ENCODE peak calls at places on chromosomes 5 and 9, in eight cellular contexts. F is tibial artery; N is transverse colon; P is fibroblast of lung; K is mucosa of descending colon; Y is activated CD8-positive, alpha-beta T cell treated with anti-CD3 and anti-CD28 coated beads for 36 hours; H is WERI-Rb-1; W is natural killer cell. B is an unnamed sample.

GRCh38 chr5:73948720-73949119 is 322.7 kb downstream of the ARHGEF28 start:
- DNase-seq in F (no peak), N (no peak), P (peak), K (no peak), Y (no peak), H (peak), W (no peak), B (no peak)

GRCh38 chr9:12930906-12931305 is 156.1 kb downstream of the LURAP1L start:
- DNase-seq in F (no peak), N (no peak), P (no peak), K (no peak), Y (no peak), H (no peak), W (no peak), B (no peak)

GRCh38 chr9:35669331-35670145 is 4.2 kb upstream of the CA9 start:
- DNase-seq in F (no peak), N (peak), P (peak), K (peak), Y (no peak), H (no peak), W (no peak), B (no peak)

GRCh38 chr5:149041242-149041641 is 21.6 kb downstream of the SH3TC2 start:
- DNase-seq in F (no peak), N (no peak), P (no peak), K (no peak), Y (no peak), H (no peak), W (no peak), B (no peak)

GRCh38 chr9:93652604-93653592 is 76.5 kb downstream of the PHF2 start:
- DNase-seq in F (no peak), N (no peak), P (no peak), K (peak), Y (no peak), H (peak), W (no peak), B (no peak)

GRCh38 chr5:151326276-151326675 is 21.1 kb downstream of the SLC36A2 start:
- DNase-seq in F (no peak), N (no peak), P (no peak), K (no peak), Y (no peak), H (no peak), W (no peak), B (no peak)

GRCh38 chr5:181222630-181223040 is 446 bp upstream of the TRIM41 start:
- DNase-seq in F (no peak), N (no peak), P (peak), K (no peak), Y (no peak), H (no peak), W (no peak), B (no peak)

GRCh38 chr5:97735209-97735608 is 552.2 kb upstream of the RIOK2 start:
- DNase-seq in F (no peak), N (no peak), P (peak), K (no peak), Y (no peak), H (no peak), W (no peak), B (no peak)

DNA sequence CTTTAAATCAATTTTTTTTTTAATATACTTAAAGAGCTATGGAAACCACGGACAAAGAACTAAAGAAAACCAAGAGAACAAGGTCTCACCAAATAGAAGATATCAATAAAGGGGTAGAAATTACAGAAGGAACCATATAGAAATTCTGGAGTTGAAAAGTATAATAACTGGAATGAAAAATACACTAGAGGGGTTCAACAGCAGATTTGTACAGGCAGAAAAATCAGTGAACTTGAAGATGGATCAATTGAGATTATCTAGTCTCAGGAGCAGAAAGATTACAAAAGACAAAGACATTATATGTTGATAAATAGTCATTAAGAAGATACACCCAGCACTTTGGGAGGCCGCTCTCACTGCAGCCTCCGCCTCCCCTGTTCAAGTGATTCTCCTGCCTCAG is 56.1 kb downstream of the GAPVD1 start:
- DNase-seq in F (no peak), N (no peak), P (no peak), K (no peak), Y (no peak), H (no peak), W (no peak), B (no peak)
- TF ChIP-seq CTCF in F (no peak), N (no peak), P (no peak), K (no peak), Y (no peak), H (no peak), W (no peak), B (no peak)

DNA sequence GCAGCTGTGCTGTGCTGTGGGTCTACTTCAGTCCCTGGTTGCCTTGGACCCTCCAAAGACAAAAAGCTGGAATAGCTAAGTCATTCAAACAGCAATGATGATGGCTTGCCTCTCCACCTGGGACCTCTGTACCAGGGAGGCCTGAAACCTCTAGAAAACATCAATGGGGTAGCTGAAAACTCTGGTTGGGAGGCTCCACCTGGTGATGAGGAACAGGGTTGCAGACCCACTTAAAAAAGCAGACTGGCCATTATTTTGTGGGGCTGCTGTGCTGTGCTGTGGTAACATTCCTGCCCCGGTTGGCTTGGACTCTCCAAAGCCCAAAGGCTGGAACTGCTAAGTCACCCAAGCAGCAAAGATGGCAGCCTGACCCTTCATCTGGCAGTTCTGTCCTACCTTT is 839.3 kb upstream of the ARRDC3 start:
- DNase-seq in F (no peak), N (no peak), P (peak), K (no peak), Y (no peak), H (peak), W (no peak), B (no peak)
- TF ChIP-seq CTCF in F (no peak), N (no peak), P (peak), K (no peak), Y (no peak), H (peak), W (no peak), B (no peak)

GRCh38 chr9:108775901-108776306 is 79.9 kb downstream of the ACTL7B start:
- DNase-seq in F (no peak), N (no peak), P (no peak), K (no peak), Y (no peak), H (peak), W (no peak), B (no peak)

GRCh38 chr9:108779506-108779905 is 76.3 kb downstream of the ACTL7B start:
- DNase-seq in F (no peak), N (no peak), P (no peak), K (no peak), Y (no peak), H (no peak), W (no peak), B (no peak)

GRCh38 chr9:108780949-108781734 is 74.6 kb downstream of the ACTL7B start:
- DNase-seq in F (no peak), N (peak), P (no peak), K (peak), Y (no peak), H (no peak), W (no peak), B (no peak)

GRCh38 chr9:108776920-108777650 is 78.7 kb downstream of the ACTL7B start:
- DNase-seq in F (no peak), N (no peak), P (peak), K (no peak), Y (no peak), H (peak), W (no peak), B (no peak)
- TF ChIP-seq CTCF in F (no peak), N (peak), P (no peak), K (no peak), Y (no peak), H (peak), W (no peak), B (no peak)

GRCh38 chr5:167623354-167623753 is 668.1 kb upstream of the WWC1 start:
- DNase-seq in F (no peak), N (no peak), P (peak), K (no peak), Y (no peak), H (no peak), W (no peak), B (no peak)
- TF ChIP-seq CTCF in F (no peak), N (no peak), P (no peak), K (no peak), Y (no peak), H (no peak), W (no peak), B (no peak)

DNA sequence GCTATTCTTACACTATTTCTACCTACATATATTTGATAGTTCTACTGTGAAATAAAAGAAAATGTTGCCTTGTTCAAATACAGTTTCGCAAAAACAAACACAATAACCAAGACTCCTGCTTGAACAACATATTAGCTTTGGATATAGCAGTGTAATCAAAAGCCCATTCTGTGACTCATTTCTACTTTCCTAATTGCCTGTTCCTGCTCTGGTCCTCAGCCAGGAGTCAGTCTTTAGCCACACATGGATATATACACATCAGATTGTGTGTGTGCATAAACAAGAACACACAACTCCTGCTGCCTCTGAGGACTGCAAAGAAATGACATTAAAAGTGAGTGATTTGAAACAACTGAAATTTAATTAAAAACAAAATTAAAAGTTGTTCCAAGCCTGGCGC is 334.8 kb downstream of the TRIM32 start:
- DNase-seq in F (no peak), N (no peak), P (no peak), K (no peak), Y (no peak), H (no peak), W (no peak), B (no peak)
- TF ChIP-seq CTCF in F (no peak), N (no peak), P (no peak), K (no peak), Y (no peak), H (no peak), W (no peak), B (no peak)

GRCh38 chr9:2241461-2241874 is 226.3 kb downstream of the SMARCA2 start:
- DNase-seq in F (no peak), N (no peak), P (peak), K (peak), Y (peak), H (peak), W (no peak), B (peak)
- TF ChIP-seq CTCF in F (no peak), N (peak), P (peak), K (no peak), Y (no peak), H (peak), W (no peak), B (no peak)

B was measured in GM20000.